ENCODE peak calls at places on chromosomes 1 and 21, in four cellular contexts. Q, Y, M and T are unnamed samples.

GRCh38 chr1:23727362-23727811 is 15.9 kb upstream of the ELOA start:
- DNase-seq in Q (no peak), Y (peak), M (peak), T (peak)

GRCh38 chr1:82819234-82819633 is 1018.5 kb downstream of the ADGRL2 start:
- DNase-seq in Q (no peak), Y (no peak), M (no peak), T (no peak)

GRCh38 chr1:234611153-234611798 is 1.3 kb upstream of the IRF2BP2 start:
- DNase-seq in Q (peak), Y (peak), M (peak), T (peak)

GRCh38 chr1:92951141-92951582 is 10.1 kb downstream of the DIPK1A start:
- DNase-seq in Q (peak), Y (peak), M (peak), T (peak)

GRCh38 chr1:230215049-230215448 is 148.0 kb downstream of the GALNT2 start:
- DNase-seq in Q (peak), Y (peak), M (peak), T (peak)

GRCh38 chr1:185439727-185440415 is 122.8 kb upstream of the IVNS1ABP start:
- DNase-seq in Q (peak), Y (peak), M (peak), T (no peak)

GRCh38 chr1:161803181-161803580 is 37.1 kb downstream of the ATF6 start:
- DNase-seq in Q (no peak), Y (no peak), M (no peak), T (no peak)

GRCh38 chr1:27689423-27690173 is 17.6 kb upstream of the IFI6 start:
- DNase-seq in Q (no peak), Y (peak), M (no peak), T (no peak)

GRCh38 chr1:21638531-21639341 is 30.4 kb downstream of the RAP1GAP start:
- DNase-seq in Q (peak), Y (peak), M (peak), T (peak)

DNA sequence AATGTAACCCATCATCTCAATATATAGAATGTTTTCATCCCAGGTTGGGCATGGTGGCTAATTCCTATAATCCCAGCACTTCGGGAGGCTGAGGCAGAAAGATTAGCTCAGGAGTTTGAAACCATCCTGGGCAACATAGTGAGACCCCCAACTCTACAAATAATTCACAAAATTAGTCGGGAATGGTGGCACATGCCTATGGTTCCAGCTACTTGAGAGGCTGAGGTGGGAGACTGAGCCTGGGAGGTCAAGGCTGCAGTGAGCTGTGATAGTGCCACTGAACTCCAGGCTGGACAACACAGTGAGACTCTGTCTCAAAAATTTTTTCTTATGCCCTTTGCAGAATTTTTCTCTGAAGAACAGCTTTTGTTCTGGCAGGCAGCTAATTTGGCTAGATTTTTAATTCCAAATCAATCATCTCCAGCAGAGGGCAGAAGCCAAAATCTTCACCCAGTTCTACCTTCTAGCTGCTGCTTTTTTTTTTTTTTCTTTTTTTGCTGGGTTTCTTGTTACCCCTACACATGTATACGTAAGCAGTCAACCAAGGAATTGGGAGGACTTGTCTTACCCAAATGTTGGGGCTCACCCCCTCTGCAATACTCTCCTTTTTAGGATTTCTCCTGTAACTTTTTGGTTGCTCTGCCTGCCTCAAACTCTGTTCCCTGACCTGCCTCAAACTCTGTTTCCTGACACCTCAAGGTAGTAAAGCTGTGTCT is 2.7 kb upstream of the RAD54L start:
- DNase-seq in Q (peak), Y (peak), M (peak), T (no peak)
- TF ChIP-seq MAZ in Q (no peak), Y (no peak), M (no peak), T (no peak)

GRCh38 chr1:7857951-7858350 is 5.1 kb upstream of the UTS2 start:
- DNase-seq in Q (no peak), Y (no peak), M (no peak), T (no peak)

GRCh38 chr1:7853341-7854026 is 619 bp upstream of the UTS2 start:
- DNase-seq in Q (no peak), Y (no peak), M (no peak), T (no peak)

GRCh38 chr1:7857000-7857399 is 4.1 kb upstream of the UTS2 start:
- DNase-seq in Q (no peak), Y (no peak), M (no peak), T (no peak)

GRCh38 chr1:7859406-7859805 is 6.5 kb upstream of the UTS2 start:
- DNase-seq in Q (no peak), Y (no peak), M (no peak), T (no peak)

GRCh38 chr1:7856345-7856744 is 3.5 kb upstream of the UTS2 start:
- DNase-seq in Q (peak), Y (no peak), M (no peak), T (peak)
- TF ChIP-seq MAZ in Q (no peak), Y (no peak), M (no peak), T (no peak)

DNA sequence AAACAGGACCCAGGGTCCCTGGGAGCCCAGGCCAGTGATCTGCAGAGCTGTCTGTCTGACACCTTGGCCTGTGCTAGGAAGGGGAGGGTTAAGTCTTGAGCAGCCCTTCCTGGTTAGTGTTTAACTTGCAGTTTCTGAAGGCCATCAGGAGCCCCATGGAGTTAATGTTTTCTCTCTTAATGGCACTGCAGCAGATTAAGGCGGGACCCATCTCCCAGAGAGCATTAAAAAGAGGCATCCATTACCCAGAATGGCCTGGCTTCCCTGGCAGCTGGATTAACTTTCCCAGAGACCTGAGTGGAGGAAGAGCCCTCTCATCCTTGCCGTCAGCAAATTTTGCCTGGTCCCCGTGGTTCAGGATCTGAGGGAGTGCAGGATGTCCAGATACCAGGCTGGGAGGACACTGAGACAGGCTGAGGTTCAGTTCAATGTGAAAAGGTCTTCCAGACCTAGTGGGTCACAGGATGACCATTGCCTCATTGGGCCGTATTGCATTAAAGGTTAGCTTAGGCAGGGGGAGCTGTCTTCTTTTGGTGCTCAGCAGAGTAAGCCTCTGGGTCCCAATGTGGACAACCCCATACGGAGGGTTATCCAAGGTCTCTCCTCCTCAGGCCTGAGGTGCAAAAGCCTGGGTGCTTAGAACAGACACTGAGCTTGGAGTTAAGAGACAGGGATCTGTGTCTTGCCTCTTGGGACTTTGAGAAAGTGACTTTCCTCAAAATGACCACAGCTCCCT is 522.6 kb downstream of the PTPRU start:
- DNase-seq in Q (peak), Y (no peak), M (no peak), T (no peak)
- TF ChIP-seq MAZ in Q (no peak), Y (no peak), M (no peak), T (no peak)

GRCh38 chr1:228443395-228443794 is 26.7 kb upstream of the TRIM17 start:
- DNase-seq in Q (no peak), Y (no peak), M (no peak), T (no peak)

GRCh38 chr1:228448372-228448771 is 31.7 kb upstream of the TRIM17 start:
- DNase-seq in Q (no peak), Y (no peak), M (no peak), T (no peak)

GRCh38 chr1:228446849-228447248 is 30.2 kb upstream of the TRIM17 start:
- DNase-seq in Q (no peak), Y (no peak), M (peak), T (no peak)

GRCh38 chr1:228445524-228445866 is 28.8 kb upstream of the TRIM17 start:
- DNase-seq in Q (no peak), Y (no peak), M (no peak), T (no peak)

GRCh38 chr1:228445867-228446584 is 29.4 kb upstream of the TRIM17 start:
- DNase-seq in Q (no peak), Y (peak), M (peak), T (no peak)
- TF ChIP-seq MAZ in Q (no peak), Y (no peak), M (no peak), T (no peak)

GRCh38 chr1:221141059-221141458 is 261.8 kb downstream of the HLX start:
- DNase-seq in Q (no peak), Y (no peak), M (no peak), T (no peak)
- TF ChIP-seq MAZ in Q (no peak), Y (no peak), M (no peak), T (no peak)

GRCh38 chr1:184027751-184028682 is 9.5 kb downstream of the COLGALT2 start:
- DNase-seq in Q (peak), Y (no peak), M (no peak), T (no peak)
- TF ChIP-seq MAZ in Q (peak), Y (no peak), M (no peak), T (no peak)

GRCh38 chr1:116490588-116490987 is 80.2 kb downstream of the CD58 start:
- DNase-seq in Q (no peak), Y (no peak), M (no peak), T (no peak)
- TF ChIP-seq MAZ in Q (no peak), Y (no peak), M (no peak), T (no peak)

DNA sequence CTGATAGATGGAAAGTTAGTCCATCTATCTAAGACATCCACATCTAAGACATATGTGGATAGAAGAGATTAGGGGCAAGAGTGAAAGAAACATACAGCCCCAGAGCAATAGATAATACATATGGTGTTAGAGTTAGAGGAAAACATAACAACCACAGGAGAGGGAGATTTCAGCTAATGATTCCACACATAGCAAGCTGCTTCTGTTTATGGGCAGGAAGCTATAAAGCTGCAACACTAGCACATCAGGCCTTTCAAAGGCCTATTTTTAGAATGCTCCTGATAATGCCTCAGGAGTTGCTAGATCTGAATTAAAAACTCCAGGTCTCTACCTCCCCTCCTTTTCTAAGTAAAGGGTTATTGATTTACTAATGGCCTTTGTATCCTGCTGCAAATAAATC is 36.1 kb downstream of the BRINP2 start:
- DNase-seq in Q (no peak), Y (peak), M (no peak), T (no peak)
- TF ChIP-seq MAZ in Q (no peak), Y (no peak), M (no peak), T (no peak)

GRCh38 chr1:39394598-39394997 is 96.8 kb upstream of the BMP8A start:
- DNase-seq in Q (no peak), Y (no peak), M (no peak), T (no peak)

GRCh38 chr1:39392851-39393573 is 98.4 kb upstream of the BMP8A start:
- DNase-seq in Q (no peak), Y (no peak), M (no peak), T (no peak)

GRCh38 chr1:39394059-39394458 is 97.4 kb upstream of the BMP8A start:
- DNase-seq in Q (no peak), Y (no peak), M (no peak), T (no peak)

GRCh38 chr1:39393645-39394044 is 97.8 kb upstream of the BMP8A start:
- DNase-seq in Q (no peak), Y (no peak), M (no peak), T (no peak)

DNA sequence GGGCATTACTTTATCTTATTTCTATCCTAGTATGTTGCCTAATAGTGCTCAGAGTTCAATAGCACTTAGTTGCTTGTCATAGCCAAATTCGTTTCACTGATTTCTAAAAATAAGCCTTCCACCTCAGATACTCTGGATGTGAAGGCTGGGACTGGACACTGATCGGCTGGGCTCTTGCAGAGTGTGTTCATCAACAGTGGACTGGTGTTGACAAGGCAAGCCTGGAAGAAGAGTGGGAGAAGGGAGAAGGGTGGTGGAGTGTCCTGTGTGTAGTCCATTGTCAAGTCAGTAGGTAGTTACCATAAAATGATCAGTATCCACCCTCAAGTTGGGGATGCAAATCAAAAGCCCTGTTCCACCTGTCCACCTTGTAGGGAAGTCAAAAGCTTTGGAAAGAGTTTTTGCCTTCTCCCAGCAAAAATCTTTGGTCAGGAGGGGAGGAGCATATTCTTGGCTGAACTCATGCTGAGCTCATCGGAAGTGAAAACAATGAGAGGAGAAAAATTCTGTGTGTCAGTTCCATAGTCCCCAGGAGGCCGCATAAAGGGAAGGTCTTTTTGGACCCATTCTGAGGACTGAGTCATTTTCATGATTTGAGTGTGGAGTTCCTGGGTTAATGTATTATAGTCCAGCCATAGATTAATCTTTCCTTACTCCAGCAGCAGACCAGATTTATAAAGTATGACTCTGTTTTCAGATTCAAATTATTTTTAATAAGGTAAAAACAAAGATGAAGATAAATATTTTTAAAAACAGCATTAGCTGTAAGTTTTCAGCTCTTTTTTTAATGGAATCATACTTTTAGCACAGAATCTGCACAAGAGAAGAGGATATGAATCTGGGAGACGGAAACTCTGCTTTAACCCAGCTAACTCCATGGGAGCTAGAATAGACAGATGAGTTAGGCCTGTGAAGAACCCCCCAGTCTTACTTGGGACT is 99.4 kb upstream of the BMP8A start:
- DNase-seq in Q (peak), Y (peak), M (peak), T (peak)
- TF ChIP-seq MAZ in Q (peak), Y (no peak), M (no peak), T (no peak)

GRCh38 chr21:31374430-31374829 is 30.4 kb upstream of the TIAM1 start:
- DNase-seq in Q (no peak), Y (no peak), M (no peak), T (no peak)
- TF ChIP-seq MAZ in Q (no peak), Y (no peak), M (no peak), T (no peak)